ENCODE peak calls at places on chromosomes 16 and 17, in four cellular contexts. C is thyroid gland, U is prostate gland, Z is HCT116. O is an unnamed sample.
A peak's percentile ranks its signal among the peaks of the same experiment; 100 is the strongest.

GRCh38 chr17:34487616-34488015 is 91.8 kb upstream of the TMEM132E start:
- DNase-seq in C (no peak), Z (no peak), U (no peak), O (peak; percentile 34)

GRCh38 chr17:36475346-36475970 is 11.0 kb upstream of the ZNHIT3 start:
- DNase-seq in C (peak; percentile 25), U (no peak), Z (no peak), O (no peak)

GRCh38 chr17:57607553-57608120 is 137.5 kb downstream of the CCDC182 start:
- DNase-seq in C (no peak), Z (no peak), U (no peak), O (no peak)

GRCh38 chr16:54411555-54411954 is 125.0 kb upstream of the IRX3 start:
- DNase-seq in Z (no peak), C (peak; percentile 18), U (no peak), O (no peak)

GRCh38 chr17:81868674-81869220 is 2.4 kb downstream of the ARHGDIA start:
- DNase-seq in Z (peak; percentile 84), C (peak; percentile 28), U (no peak), O (no peak)

GRCh38 chr17:76365256-76365903 is 11.7 kb upstream of the PRPSAP1 start:
- DNase-seq in C (no peak), U (no peak), Z (peak; percentile 57), O (no peak)

GRCh38 chr17:16354585-16354984 is 1.3 kb upstream of the CENPV start:
- DNase-seq in C (no peak), U (no peak), Z (no peak), O (no peak)

GRCh38 chr16:1998852-1999801 is 9.4 kb downstream of the SYNGR3 start:
- DNase-seq in C (no peak), Z (no peak), U (no peak), O (no peak)

GRCh38 chr17:46208997-46209396 is 15.8 kb upstream of the KANSL1 start:
- DNase-seq in Z (no peak), U (no peak), C (no peak), O (no peak)

GRCh38 chr16:46949216-46949892 is 24.1 kb downstream of the DNAJA2 start:
- DNase-seq in U (no peak), C (no peak), Z (no peak), O (no peak)

GRCh38 chr16:70421473-70422311 is 17.2 kb downstream of the ST3GAL2 start:
- DNase-seq in C (no peak), Z (no peak), U (no peak), O (no peak)

GRCh38 chr17:16918443-16918842 is 53.5 kb downstream of the TNFRSF13B start:
- DNase-seq in U (peak; percentile 46), Z (no peak), C (no peak), O (no peak)

GRCh38 chr17:44044092-44044491 is 22.4 kb downstream of the LSM12 start:
- DNase-seq in C (no peak), Z (no peak), U (no peak), O (no peak)

GRCh38 chr17:64058547-64059115 is 38.2 kb upstream of the ICAM2 start:
- DNase-seq in C (no peak), Z (no peak), U (no peak), O (no peak)

GRCh38 chr17:60579551-60579950 is 20.4 kb upstream of the PPM1D start:
- DNase-seq in U (no peak), Z (no peak), C (no peak), O (no peak)

GRCh38 chr17:36104601-36105000 is 974 bp downstream of the CCL4 start:
- DNase-seq in U (no peak), C (no peak), Z (no peak), O (no peak)

GRCh38 chr16:23712976-23713375 is at the start of gene ERN2:
- DNase-seq in U (no peak), Z (no peak), C (no peak), O (no peak)

GRCh38 chr16:22008215-22009142 is 568 bp downstream of the MOSMO start:
- DNase-seq in U (no peak), C (peak; percentile 14), Z (no peak), O (no peak)

GRCh38 chr17:14553847-14554246 is 253.0 kb downstream of the HS3ST3B1 start:
- DNase-seq in Z (no peak), C (no peak), U (no peak), O (no peak)

GRCh38 chr16:379961-380836 is 1.6 kb downstream of the PGAP6 start:
- DNase-seq in Z (no peak), U (no peak), C (no peak), O (no peak)

GRCh38 chr16:79535130-79535529 is 65.4 kb downstream of the MAF start:
- DNase-seq in C (no peak), Z (no peak), U (no peak), O (no peak)

GRCh38 chr17:65558683-65559311 is 2.7 kb downstream of the AXIN2 start:
- DNase-seq in C (peak; percentile 34), Z (no peak), U (no peak), O (no peak)

GRCh38 chr16:87367556-87367955 is 16.0 kb downstream of the FBXO31 start:
- DNase-seq in C (no peak), U (no peak), Z (no peak), O (no peak)

GRCh38 chr16:48054881-48055601 is 100.8 kb downstream of the ABCC12 start:
- DNase-seq in U (peak; percentile 23), C (peak; percentile 55), Z (peak; percentile 35), O (peak; percentile 79)

GRCh38 chr17:6994666-6995246 is 1.1 kb upstream of the ALOX12 start:
- DNase-seq in U (no peak), Z (no peak), C (no peak), O (peak; percentile 70)

GRCh38 chr16:8047711-8048110 is 542.6 kb downstream of the TMEM114 start:
- DNase-seq in Z (no peak), C (no peak), U (no peak), O (no peak)

GRCh38 chr16:8048433-8048832 is 541.9 kb downstream of the TMEM114 start:
- DNase-seq in C (no peak), U (no peak), Z (no peak), O (no peak)

DNA sequence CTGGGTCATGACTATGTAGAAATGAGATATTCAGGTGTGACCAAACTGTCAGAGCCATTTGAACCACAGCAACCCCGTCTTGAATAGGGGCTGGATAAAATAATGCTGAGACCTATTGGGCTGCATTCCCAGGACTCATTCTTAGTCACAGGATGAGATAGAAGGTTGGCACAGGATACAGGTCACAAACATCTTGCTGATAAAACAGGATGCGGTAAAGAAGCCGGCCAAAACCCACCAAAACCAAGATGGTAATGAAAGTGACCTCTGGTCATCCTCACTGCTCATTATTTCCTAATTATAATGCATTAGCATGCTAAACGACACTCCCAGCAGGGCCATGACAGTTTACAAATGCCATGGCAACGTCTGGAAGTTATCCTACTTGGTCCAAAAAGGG is 545.5 kb downstream of the TMEM114 start:
- DNase-seq in U (no peak), Z (no peak), C (no peak), O (no peak)
- TF ChIP-seq POLR2A in U (no peak), Z (no peak), C (no peak), O (no peak)

GRCh38 chr16:19883296-19883951 is 1.2 kb downstream of the GPRC5B start:
- DNase-seq in U (no peak), C (peak; percentile 52), Z (no peak), O (peak; percentile 90)

GRCh38 chr16:19885456-19886060 is 910 bp upstream of the GPRC5B start:
- DNase-seq in C (peak; percentile 26), Z (no peak), U (no peak), O (peak; percentile 88)

GRCh38 chr16:19884611-19885455 is at the start of gene GPRC5B:
- DNase-seq in Z (no peak), U (peak; percentile 43), C (peak; percentile 53), O (peak; percentile 90)

GRCh38 chr16:19882641-19883040 is 2.0 kb downstream of the GPRC5B start:
- DNase-seq in Z (no peak), U (no peak), C (no peak), O (no peak)

DNA sequence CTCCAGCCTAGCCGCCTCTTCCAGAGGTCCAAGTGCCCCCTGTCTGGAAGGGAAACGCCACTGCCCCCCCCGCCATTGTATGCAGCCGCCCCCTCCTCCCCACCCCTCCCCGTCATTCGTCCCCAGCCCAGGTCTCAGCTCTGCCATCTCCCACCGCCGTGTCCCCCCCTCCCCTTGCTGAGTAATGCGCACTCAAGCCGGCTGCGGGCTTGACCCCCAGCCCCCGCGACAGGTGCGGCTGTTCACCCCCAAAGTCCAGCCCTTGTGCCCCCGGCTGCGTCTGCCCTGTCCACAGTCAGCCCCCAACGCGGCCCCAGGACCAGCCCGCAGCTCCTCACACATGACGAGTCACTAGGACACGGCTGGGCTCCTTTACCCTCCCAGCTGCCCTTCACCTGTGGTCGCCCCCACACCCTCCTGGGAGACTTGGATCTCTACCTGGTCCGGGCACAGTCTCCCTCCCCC is 595 bp downstream of the GPRC5B start:
- DNase-seq in Z (no peak), U (no peak), C (peak; percentile 56), O (peak; percentile 87)
- H3K4me3 ChIP-seq in Z (peak overlapping the region; percentile 58), U (peak overlapping the region; percentile 78), C (peak overlapping the region; percentile 36), O (peak overlapping the region; percentile 39)

GRCh38 chr17:21271767-21272166 is 12.7 kb upstream of the MAP2K3 start:
- DNase-seq in Z (no peak), U (no peak), C (no peak), O (peak; percentile 50)
- TF ChIP-seq POLR2A in Z (no peak), U (no peak), C (no peak), O (no peak)

DNA sequence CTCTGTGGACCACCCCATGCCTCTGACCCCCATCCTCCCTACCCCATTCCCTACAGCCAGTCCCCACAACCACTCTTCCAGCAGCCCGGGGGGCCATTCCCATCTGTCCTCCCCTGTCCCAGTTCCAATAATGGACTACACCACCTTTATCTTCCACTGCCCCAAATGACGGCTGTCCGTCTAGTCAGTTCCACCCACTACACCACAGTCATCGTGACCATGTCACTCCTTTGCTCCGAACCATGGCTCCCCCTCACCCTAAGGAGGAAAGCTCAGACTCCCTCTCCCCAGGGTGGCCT is 15.3 kb downstream of the PDP2 start:
- DNase-seq in C (no peak), U (no peak), Z (no peak), O (no peak)
- H3K4me3 ChIP-seq in C (no peak overlapping the region), U (no peak overlapping the region), Z (no peak overlapping the region), O (no peak overlapping the region)

GRCh38 chr16:69325784-69326171 is 4.6 kb downstream of the PDF start:
- DNase-seq in Z (no peak), C (no peak), U (no peak), O (no peak)
- TF ChIP-seq POLR2A in Z (no peak), C (no peak), U (no peak), O (no peak)

DNA sequence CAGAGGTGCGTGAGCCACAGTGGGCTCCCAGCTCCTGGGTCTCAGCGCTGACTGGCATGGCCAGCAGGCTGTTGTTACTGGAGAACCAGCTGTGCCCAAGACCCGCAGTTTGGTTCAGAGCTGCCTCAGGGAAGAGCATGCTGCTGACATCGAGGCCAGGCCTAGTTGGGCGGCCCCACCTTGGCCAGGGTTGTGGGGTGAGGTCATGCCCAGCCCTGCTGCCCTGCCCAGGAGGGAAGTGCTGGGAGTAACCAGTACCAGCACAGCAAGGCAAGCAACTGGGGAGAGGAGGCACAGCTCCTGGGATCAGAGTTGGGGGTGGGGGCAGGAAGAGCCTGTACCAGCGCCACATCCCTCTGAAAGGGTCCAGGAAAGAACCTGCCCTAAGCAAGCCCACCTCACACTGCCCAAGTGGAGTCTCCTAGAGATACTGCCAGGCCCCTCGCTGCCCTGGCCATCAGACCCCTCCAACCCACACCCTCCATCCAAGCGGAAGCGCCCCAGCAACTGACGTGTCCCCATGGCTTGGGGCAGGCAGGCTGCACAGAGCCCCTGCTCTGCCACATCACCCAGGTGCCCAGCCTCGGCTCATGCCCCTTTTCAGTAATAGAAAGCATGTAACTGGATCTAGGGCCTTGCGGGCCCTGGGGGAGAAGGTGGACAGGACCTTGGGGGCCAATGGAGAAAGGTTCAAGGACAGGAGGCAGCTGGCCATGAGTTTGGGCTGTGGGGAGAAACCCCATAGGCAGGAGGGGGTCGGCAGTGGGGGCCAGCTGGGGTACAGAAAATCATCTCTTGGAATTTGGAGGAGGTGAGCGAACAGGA is 990 bp downstream of the DOK4 start:
- DNase-seq in U (no peak), Z (no peak), C (no peak), O (no peak)
- H3K4me3 ChIP-seq in U (peak overlapping the region; percentile 67), Z (peak overlapping the region; percentile 72), C (peak overlapping the region; percentile 22), O (peak overlapping the region; percentile 67)

GRCh38 chr16:55834044-55834443 is 1.1 kb upstream of the CES1 start:
- DNase-seq in U (no peak), C (no peak), Z (no peak), O (no peak)
- TF ChIP-seq POLR2A in U (no peak), C (no peak), Z (no peak), O (no peak)